ENCODE peak calls at places on chromosomes 6 and 20, in eight cellular contexts. G, W, V, U, Y, R, J and H are unnamed samples.

GRCh38 chr6:169807699-169808607 is 56.5 kb downstream of the ERMARD start:
- DNase-seq in R (no peak), U (no peak), J (no peak), V (no peak), G (peak), Y (no peak), W (no peak), H (no peak)

GRCh38 chr6:11586574-11586973 is 49.0 kb downstream of the TMEM170B start:
- DNase-seq in R (peak), Y (peak), V (peak), W (no peak), G (no peak), J (no peak), U (peak), H (no peak)

GRCh38 chr20:37305839-37306238 is 16.4 kb downstream of the MANBAL start:
- DNase-seq in V (no peak), R (no peak), W (no peak), J (no peak), G (peak), U (no peak), Y (no peak), H (no peak)

GRCh38 chr20:63664861-63665594 is 6.9 kb downstream of the RTEL1 start:
- DNase-seq in J (no peak), U (no peak), W (no peak), R (no peak), V (no peak), Y (no peak), G (peak), H (no peak)

GRCh38 chr6:26305097-26305841 is 59.7 kb upstream of the BTN3A2 start:
- DNase-seq in G (peak), U (no peak), W (no peak), Y (peak), V (peak), R (no peak), J (peak), H (peak)

GRCh38 chr6:142118926-142119325 is 13.8 kb upstream of the GJE1 start:
- DNase-seq in J (no peak), G (no peak), W (no peak), V (no peak), Y (no peak), R (no peak), U (no peak), H (no peak)

GRCh38 chr20:3423126-3423525 is 15.7 kb upstream of the DNAAF9 start:
- DNase-seq in J (no peak), V (no peak), G (no peak), W (no peak), Y (no peak), R (no peak), U (no peak), H (no peak)

GRCh38 chr20:22652685-22653568 is 68.6 kb upstream of the FOXA2 start:
- DNase-seq in U (no peak), R (no peak), J (no peak), W (no peak), V (no peak), Y (no peak), G (no peak), H (no peak)

GRCh38 chr6:44489912-44490604 is 102.6 kb downstream of the CDC5L start:
- DNase-seq in Y (peak), J (no peak), U (peak), W (no peak), V (peak), R (peak), G (peak), H (no peak)

GRCh38 chr6:125780540-125781306 is 10.0 kb upstream of the NCOA7 start:
- DNase-seq in U (no peak), R (no peak), J (peak), V (peak), G (peak), W (peak), Y (no peak), H (peak)

GRCh38 chr6:152380993-152381898 is 255.9 kb downstream of the SYNE1 start:
- DNase-seq in G (peak), Y (peak), J (peak), R (peak), W (peak), U (peak), V (no peak), H (peak)

GRCh38 chr20:46037036-46037435 is 8.0 kb downstream of the SLC12A5 start:
- DNase-seq in G (no peak), R (no peak), Y (no peak), U (no peak), W (no peak), V (no peak), J (no peak), H (no peak)

GRCh38 chr6:31712296-31712695 is 2.9 kb upstream of the LY6G6D start:
- DNase-seq in U (no peak), Y (no peak), W (no peak), G (no peak), R (no peak), J (peak), V (no peak), H (no peak)

GRCh38 chr20:61803416-61803902 is 262.2 kb downstream of the TAF4 start:
- DNase-seq in W (peak), G (no peak), J (no peak), R (no peak), Y (no peak), U (no peak), V (no peak), H (no peak)

GRCh38 chr20:13336308-13337089 is 115.4 kb downstream of the ISM1 start:
- DNase-seq in W (no peak), G (no peak), U (peak), J (no peak), Y (no peak), R (no peak), V (no peak), H (no peak)

GRCh38 chr20:16781496-16781895 is 33.3 kb downstream of the OTOR start:
- DNase-seq in R (no peak), W (no peak), U (no peak), Y (no peak), G (no peak), J (no peak), V (no peak), H (no peak)

GRCh38 chr6:26122402-26122792 is 35.2 kb downstream of the HFE start:
- DNase-seq in G (peak), R (no peak), Y (no peak), J (no peak), W (no peak), U (no peak), V (no peak), H (no peak)

GRCh38 chr6:71072508-71072907 is 115.6 kb upstream of the B3GAT2 start:
- DNase-seq in Y (no peak), J (no peak), W (no peak), R (no peak), U (no peak), G (no peak), V (no peak), H (no peak)

GRCh38 chr20:2700913-2701620 is 8.5 kb downstream of the EBF4 start:
- DNase-seq in U (no peak), J (no peak), V (no peak), W (no peak), R (no peak), Y (no peak), G (peak), H (no peak)

GRCh38 chr6:25165181-25165580 is 114.0 kb upstream of the CARMIL1 start:
- DNase-seq in J (no peak), U (no peak), G (no peak), R (no peak), Y (no peak), V (no peak), W (no peak), H (no peak)

GRCh38 chr6:153312633-153313032 is 181.6 kb upstream of the RGS17 start:
- DNase-seq in U (peak), W (peak), R (peak), G (peak), Y (peak), J (peak), V (no peak), H (peak)

GRCh38 chr6:18507018-18507415 is 119.9 kb downstream of the RNF144B start:
- DNase-seq in W (no peak), J (no peak), V (no peak), R (no peak), Y (no peak), G (no peak), U (no peak), H (no peak)

GRCh38 chr20:8457978-8458377 is 325.9 kb downstream of the PLCB1 start:
- DNase-seq in W (no peak), U (no peak), R (no peak), Y (no peak), G (no peak), J (no peak), V (no peak), H (no peak)

GRCh38 chr20:13325033-13325432 is 104.0 kb downstream of the ISM1 start:
- DNase-seq in U (no peak), G (no peak), J (no peak), V (no peak), W (no peak), Y (no peak), R (no peak), H (peak)

GRCh38 chr20:25223179-25223661 is 24.7 kb upstream of the PYGB start:
- DNase-seq in R (peak), U (peak), G (no peak), J (no peak), V (peak), Y (peak), W (no peak), H (no peak)

GRCh38 chr6:1136415-1136774 is 175.5 kb upstream of the FOXQ1 start:
- DNase-seq in U (peak), J (no peak), G (no peak), V (no peak), R (peak), Y (no peak), W (no peak), H (no peak)

GRCh38 chr6:49551126-49551865 is 828 bp downstream of the C6orf141 start:
- DNase-seq in J (no peak), R (no peak), W (no peak), Y (no peak), U (no peak), V (no peak), G (no peak), H (peak)

GRCh38 chr20:48910360-48910781 is 11.1 kb upstream of the ARFGEF2 start:
- DNase-seq in J (no peak), G (no peak), Y (no peak), W (no peak), U (no peak), V (no peak), R (no peak), H (no peak)

GRCh38 chr20:49775229-49775693 is 37.4 kb upstream of the SLC9A8 start:
- DNase-seq in W (no peak), Y (peak), J (peak), U (peak), R (no peak), V (peak), G (peak), H (peak)

GRCh38 chr6:112014483-112014882 is 39.4 kb upstream of the CCN6 start:
- DNase-seq in J (no peak), R (peak), U (no peak), W (no peak), V (no peak), G (no peak), Y (peak), H (no peak)

GRCh38 chr20:23049933-23050838 is 714 bp upstream of the THBD start:
- DNase-seq in R (no peak), G (peak), V (peak), U (no peak), Y (no peak), W (peak), J (peak), H (peak)

GRCh38 chr6:14921170-14921569 is 324.7 kb upstream of the JARID2 start:
- DNase-seq in G (peak), V (no peak), W (peak), J (peak), Y (no peak), R (no peak), U (no peak), H (peak)

GRCh38 chr6:112096901-112097300 is 9.5 kb downstream of the FAM229B start:
- DNase-seq in U (no peak), W (no peak), J (no peak), Y (no peak), V (peak), G (no peak), R (no peak), H (no peak)

GRCh38 chr6:142605922-142606321 is 304.1 kb downstream of the ADGRG6 start:
- DNase-seq in Y (no peak), V (no peak), R (peak), U (no peak), J (no peak), G (no peak), W (no peak), H (no peak)

GRCh38 chr6:144797881-144798589 is 512.9 kb downstream of the UTRN start:
- DNase-seq in V (peak), U (peak), W (no peak), J (no peak), G (no peak), Y (peak), R (peak), H (no peak)

GRCh38 chr6:106501836-106502447 is 127.4 kb downstream of the RTN4IP1 start:
- DNase-seq in Y (no peak), J (no peak), V (peak), G (no peak), U (no peak), W (no peak), R (no peak), H (no peak)

GRCh38 chr20:59788196-59788735 is 145.2 kb downstream of the SYCP2 start:
- DNase-seq in J (no peak), Y (no peak), V (no peak), W (no peak), G (peak), R (no peak), U (no peak), H (no peak)

GRCh38 chr6:117906905-117907599 is at the start of gene SLC35F1:
- DNase-seq in Y (no peak), G (no peak), U (no peak), J (peak), R (no peak), W (peak), V (no peak), H (peak)

DNA sequence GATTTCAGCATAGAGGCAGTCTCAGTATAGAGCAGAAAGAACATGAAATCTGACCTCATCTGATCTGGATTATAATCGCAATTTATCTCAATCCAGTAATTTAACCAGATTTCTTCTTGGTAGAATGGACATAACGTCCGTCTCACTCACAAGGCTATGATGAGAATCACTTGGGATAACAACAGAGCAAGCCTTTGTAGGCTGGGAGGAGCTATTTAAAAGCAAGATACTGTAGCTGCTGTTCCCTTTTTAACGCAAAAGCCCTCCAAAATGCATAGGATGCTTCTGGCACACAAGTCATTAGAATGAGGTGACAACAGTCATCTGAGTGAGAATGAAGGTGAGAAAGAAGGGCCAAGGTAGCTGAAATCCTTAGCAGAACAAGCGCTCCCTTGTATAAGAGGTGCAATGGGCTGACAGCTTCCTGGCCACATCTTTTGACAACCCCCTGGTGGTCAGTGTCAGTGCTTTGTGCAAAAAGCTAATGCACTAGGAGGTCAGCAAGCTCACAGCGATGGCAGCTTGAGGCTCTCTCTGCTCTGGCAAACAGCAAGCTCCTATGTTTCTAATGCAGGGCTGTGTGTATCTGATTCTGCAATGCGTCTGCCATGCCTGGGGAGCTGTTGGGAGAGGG is 16.4 kb downstream of the METTL24 start:
- DNase-seq in Y (no peak), J (no peak), U (no peak), G (no peak), R (no peak), V (no peak), W (no peak), H (peak)
- TF ChIP-seq CTCF in Y (peak), J (peak), U (peak), G (no peak), R (peak), V (peak), W (peak), H (peak)

GRCh38 chr20:34948030-34948429 is 7.6 kb downstream of the GSS start:
- DNase-seq in Y (no peak), W (no peak), J (no peak), G (no peak), V (no peak), R (peak), U (no peak), H (no peak)
- TF ChIP-seq CTCF in Y (no peak), W (no peak), J (no peak), G (no peak), V (no peak), R (peak), U (no peak), H (no peak)

GRCh38 chr6:40805336-40805735 is 218.2 kb upstream of the LRFN2 start:
- DNase-seq in J (no peak), V (no peak), Y (no peak), G (peak), W (no peak), R (no peak), U (no peak), H (no peak)

GRCh38 chr6:40803897-40804702 is 216.9 kb upstream of the LRFN2 start:
- DNase-seq in G (peak), R (no peak), U (no peak), Y (no peak), W (no peak), J (no peak), V (no peak), H (no peak)

GRCh38 chr6:40806479-40806878 is 219.3 kb upstream of the LRFN2 start:
- DNase-seq in Y (no peak), G (peak), U (no peak), J (no peak), W (no peak), V (no peak), R (no peak), H (no peak)

GRCh38 chr6:40802481-40802880 is 215.3 kb upstream of the LRFN2 start:
- DNase-seq in U (no peak), J (peak), R (no peak), Y (no peak), W (no peak), G (no peak), V (no peak), H (no peak)

DNA sequence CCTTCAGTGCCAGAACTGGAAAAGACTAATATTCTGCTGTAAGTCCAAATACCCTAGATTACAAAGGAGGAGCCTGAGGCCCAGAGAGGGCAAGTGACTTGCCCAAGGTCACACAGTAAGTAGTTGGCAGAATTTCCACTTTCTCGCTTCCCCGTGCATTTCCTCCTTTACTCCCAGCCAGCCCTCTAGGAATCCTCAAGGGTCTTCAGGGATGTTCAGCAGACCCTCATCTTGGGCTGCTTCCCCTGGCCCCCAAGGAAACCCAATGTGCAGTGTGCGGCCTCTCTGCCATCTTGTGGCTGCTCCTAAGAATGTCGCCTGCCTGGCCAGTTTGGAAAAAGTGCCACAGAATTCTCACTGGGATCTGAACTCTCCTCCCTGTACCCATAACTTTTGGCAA is 217.7 kb upstream of the LRFN2 start:
- DNase-seq in Y (no peak), R (no peak), G (peak), V (no peak), W (no peak), J (no peak), U (no peak), H (no peak)
- TF ChIP-seq CTCF in Y (peak), R (no peak), G (no peak), V (no peak), W (peak), J (peak), U (peak), H (peak)

DNA sequence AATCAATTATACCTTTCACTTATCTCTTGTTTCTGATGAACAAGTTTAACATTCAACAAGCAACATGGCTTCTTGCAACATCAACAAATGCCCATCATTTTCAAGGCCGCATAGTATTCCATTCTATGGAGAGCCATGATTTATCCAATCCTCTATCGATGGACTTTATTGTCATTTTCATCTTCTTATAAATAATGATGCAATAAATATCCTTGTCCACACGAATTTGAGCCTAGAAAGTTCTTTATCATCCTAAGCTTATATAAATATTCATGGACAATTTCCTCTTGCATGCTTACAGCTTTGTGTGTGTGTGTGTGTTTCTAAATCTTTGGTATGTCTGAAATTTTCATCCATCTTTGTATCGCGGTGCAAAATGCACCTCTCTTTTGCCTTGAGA is 29.1 kb downstream of the TOX2 start:
- DNase-seq in J (no peak), Y (no peak), G (no peak), V (peak), U (no peak), W (no peak), R (no peak), H (no peak)
- TF ChIP-seq CTCF in J (no peak), Y (no peak), G (no peak), V (no peak), U (no peak), W (no peak), R (no peak), H (no peak)

DNA sequence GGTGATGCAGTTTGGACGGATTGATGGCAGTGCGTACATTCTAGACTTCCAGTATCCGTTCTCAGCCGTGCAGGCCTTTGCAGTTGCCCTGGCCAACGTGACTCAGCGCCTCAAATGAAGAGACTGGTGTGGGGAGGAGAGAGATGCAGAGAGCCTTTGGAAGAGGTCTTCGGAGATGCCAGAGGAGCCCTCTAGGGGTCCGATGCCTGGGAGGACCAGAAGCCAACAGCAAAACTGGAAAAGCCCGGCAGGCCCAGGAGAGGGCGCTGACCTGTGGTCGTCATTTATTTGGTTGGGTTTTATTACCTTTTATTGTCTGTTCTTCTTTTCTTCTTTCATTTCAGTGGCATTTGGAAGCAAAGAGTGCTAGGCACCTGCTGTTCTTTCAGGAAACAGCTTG is 53.3 kb upstream of the TMEM181 start:
- DNase-seq in V (no peak), G (no peak), W (no peak), Y (no peak), U (no peak), R (no peak), J (no peak), H (peak)
- TF ChIP-seq CTCF in V (no peak), G (no peak), W (no peak), Y (peak), U (peak), R (no peak), J (no peak), H (peak)